ENCODE peak calls at places on chromosome 10, in five cellular contexts. V is A549, R is iPS DF 6.9, T is Karpas-422, J is lung. W is an unnamed sample.
A peak's percentile ranks its signal among the peaks of the same experiment; 100 is the strongest.

GRCh38 chr10:90571876-90572275 is 286.0 kb downstream of the HTR7 start:
- DNase-seq in J (no peak), R (no peak), T (no peak), V (no peak), W (no peak)

GRCh38 chr10:1217237-1217587 is 161.0 kb downstream of the WDR37 start:
- DNase-seq in V (no peak), J (no peak), R (no peak), T (no peak), W (no peak)

GRCh38 chr10:9992656-9993055 is 1025.0 kb upstream of the CELF2 start:
- DNase-seq in T (no peak), J (no peak), V (no peak), R (no peak), W (no peak)

GRCh38 chr10:86213148-86213547 is 153.4 kb downstream of the GRID1 start:
- DNase-seq in R (no peak), J (no peak), T (no peak), V (no peak), W (no peak)

GRCh38 chr10:118625504-118625903 is 30.1 kb upstream of the PRLHR start:
- DNase-seq in R (no peak), V (no peak), T (no peak), J (no peak), W (no peak)

GRCh38 chr10:102280397-102281015 is 35.2 kb downstream of the GBF1 start:
- DNase-seq in V (no peak), R (no peak), T (no peak), J (no peak), W (no peak)

GRCh38 chr10:6123467-6124042 is 34.7 kb downstream of the RBM17 start:
- DNase-seq in J (no peak), R (no peak), T (no peak), V (no peak), W (no peak)

GRCh38 chr10:125263551-125263950 is 103.2 kb upstream of the CTBP2 start:
- DNase-seq in V (peak; percentile 46), R (no peak), T (no peak), J (no peak), W (no peak)

GRCh38 chr10:59991661-59992060 is 85.3 kb upstream of the CCDC6 start:
- DNase-seq in T (peak; percentile 81), J (peak; percentile 83), V (peak; percentile 13), R (no peak), W (no peak)

GRCh38 chr10:64760371-64760770 is 1239.2 kb downstream of the REEP3 start:
- DNase-seq in V (no peak), R (no peak), J (no peak), T (no peak), W (no peak)

GRCh38 chr10:5094265-5095205 is at the start of gene AKR1C3:
- DNase-seq in J (no peak), R (no peak), T (peak; percentile 58), V (peak; percentile 61), W (peak; percentile 77)

GRCh38 chr10:124614003-124614659 is 130.0 kb downstream of the FAM53B start:
- DNase-seq in J (no peak), T (no peak), V (no peak), R (no peak), W (no peak)

GRCh38 chr10:103481974-103482531 is 3.0 kb upstream of the CALHM3 start:
- DNase-seq in J (no peak), R (no peak), V (peak; percentile 88), T (peak; percentile 92), W (peak; percentile 81)

GRCh38 chr10:21078410-21079329 is 181.6 kb upstream of the NEBL start:
- DNase-seq in R (peak; percentile 60), V (peak; percentile 55), T (peak; percentile 79), J (peak; percentile 64), W (peak; percentile 55)

GRCh38 chr10:120580651-120581259 is 123.7 kb downstream of the PLPP4 start:
- DNase-seq in V (no peak), T (no peak), R (no peak), J (no peak), W (no peak)

GRCh38 chr10:35794703-35795102 is 152.6 kb upstream of the FZD8 start:
- DNase-seq in T (no peak), R (no peak), J (no peak), V (no peak), W (no peak)

GRCh38 chr10:102579206-102579790 is 65.0 kb upstream of the TRIM8 start:
- DNase-seq in T (no peak), R (no peak), V (no peak), J (no peak), W (no peak)

GRCh38 chr10:49202266-49202665 is 14.1 kb upstream of the TMEM273 start:
- DNase-seq in R (no peak), T (no peak), V (no peak), J (no peak), W (no peak)

GRCh38 chr10:4131407-4132215 is 346.6 kb upstream of the KLF6 start:
- DNase-seq in R (no peak), V (no peak), T (peak; percentile 93), J (no peak), W (peak; percentile 92)

GRCh38 chr10:87775766-87776165 is 42.3 kb downstream of the ATAD1 start:
- DNase-seq in J (no peak), V (no peak), T (no peak), R (no peak), W (no peak)

GRCh38 chr10:8050561-8051108 is 3.9 kb upstream of the GATA3 start:
- DNase-seq in V (peak; percentile 28), J (no peak), T (no peak), R (no peak), W (no peak)

GRCh38 chr10:132418520-132419416 is 21.8 kb downstream of the PWWP2B start:
- DNase-seq in J (peak; percentile 81), V (peak; percentile 68), T (peak; percentile 75), R (peak; percentile 50), W (no peak)

GRCh38 chr10:35890061-35890969 is 248.2 kb upstream of the FZD8 start:
- DNase-seq in T (no peak), R (no peak), V (no peak), J (no peak), W (no peak)

GRCh38 chr10:32163076-32163773 is 107.0 kb upstream of the KIF5B start:
- DNase-seq in J (no peak), T (no peak), R (no peak), V (no peak), W (no peak)

GRCh38 chr10:103612462-103613365 is 119.2 kb downstream of the NEURL1 start:
- DNase-seq in V (no peak), J (peak; percentile 44), T (no peak), R (no peak), W (no peak)

GRCh38 chr10:96833220-96834001 is 1.3 kb downstream of the LCOR start:
- DNase-seq in V (peak; percentile 36), R (no peak), J (no peak), T (peak; percentile 48), W (no peak)

GRCh38 chr10:71272122-71272771 is 46.8 kb upstream of the SLC29A3 start:
- DNase-seq in R (no peak), T (no peak), V (no peak), J (no peak), W (no peak)

GRCh38 chr10:114703377-114704125 is 45.5 kb upstream of the ABLIM1 start:
- DNase-seq in R (no peak), J (no peak), T (peak; percentile 69), V (peak; percentile 38), W (no peak)

GRCh38 chr10:124604214-124605000 is 139.8 kb downstream of the FAM53B start:
- DNase-seq in T (peak; percentile 72), J (no peak), R (no peak), V (no peak), W (no peak)

GRCh38 chr10:102133373-102134195 is 744 bp downstream of the PPRC1 start:
- DNase-seq in R (no peak), V (peak; percentile 90), T (peak; percentile 86), J (peak; percentile 77), W (peak; percentile 41)

GRCh38 chr10:122098924-122099323 is 110.0 kb downstream of the TACC2 start:
- DNase-seq in V (no peak), R (no peak), J (no peak), T (no peak), W (no peak)

GRCh38 chr10:73501651-73502050 is 5.8 kb upstream of the PPP3CB start:
- DNase-seq in V (no peak), T (peak; percentile 57), R (no peak), J (no peak), W (peak; percentile 26)

GRCh38 chr10:92123031-92123450 is 167.8 kb downstream of the CPEB3 start:
- DNase-seq in V (no peak), R (no peak), J (peak; percentile 40), T (no peak), W (no peak)

DNA sequence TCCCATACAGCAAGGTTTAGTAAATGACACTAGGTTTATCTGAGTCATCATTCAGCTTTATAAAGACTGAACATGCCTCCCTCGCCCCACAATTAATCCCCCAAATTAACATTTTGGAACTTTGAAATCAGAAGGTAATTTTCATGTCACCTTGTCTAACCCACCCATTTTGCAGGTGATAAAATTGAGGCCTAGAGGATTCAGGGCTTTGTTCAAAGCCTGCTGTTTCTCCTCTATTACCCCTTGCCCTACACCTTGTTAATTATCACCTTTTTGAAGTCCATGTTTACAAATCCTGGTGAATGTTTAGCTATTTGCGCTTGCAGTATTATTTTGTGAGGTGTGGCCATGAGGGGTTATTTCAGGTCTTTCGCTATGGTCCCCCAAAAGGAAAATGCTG is 120.5 kb downstream of the RTKN2 start:
- DNase-seq in J (no peak), R (no peak), T (no peak), V (no peak), W (no peak)
- H3K9me3 ChIP-seq in J (no peaks in the 10 kb centered on the region), R (no peaks in the 10 kb centered on the region), T (no peaks in the 10 kb centered on the region), V (peaks cover 6% of the 10 kb centered on the region), W (no peaks in the 10 kb centered on the region)

DNA sequence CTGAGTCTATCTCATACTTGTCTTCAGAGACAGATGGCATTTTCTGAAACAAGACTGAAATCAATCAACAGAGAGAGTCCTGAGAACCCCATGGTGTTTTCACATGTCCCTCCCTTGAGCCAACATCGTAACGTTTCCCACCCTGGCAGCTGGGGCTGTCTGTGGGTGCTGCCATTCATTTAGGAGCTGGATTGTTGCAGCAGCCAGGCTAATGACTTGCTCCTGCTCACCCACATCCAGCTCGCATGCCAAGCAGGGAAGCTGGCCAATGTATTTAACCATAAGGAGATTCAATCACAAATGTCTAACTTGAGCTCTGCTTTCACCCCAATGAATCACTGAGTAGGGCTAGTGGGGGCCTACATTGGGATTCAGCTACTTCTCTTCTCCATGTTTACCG is 146.1 kb downstream of the ADRA2A start:
- DNase-seq in R (no peak), T (peak; percentile 5), J (no peak), V (no peak), W (no peak)
- H3K9me3 ChIP-seq in R (no peaks in the 10 kb centered on the region), T (no peaks in the 10 kb centered on the region), J (no peaks in the 10 kb centered on the region), V (no peaks in the 10 kb centered on the region), W (no peaks in the 10 kb centered on the region)

GRCh38 chr10:83165164-83165563 is 974.1 kb upstream of the GHITM start:
- DNase-seq in T (no peak), R (no peak), V (no peak), J (no peak), W (no peak)
- H3K9me3 ChIP-seq in T (no peaks in the 10 kb centered on the region), R (no peaks in the 10 kb centered on the region), V (no peaks in the 10 kb centered on the region), J (no peaks in the 10 kb centered on the region), W (no peaks in the 10 kb centered on the region)

DNA sequence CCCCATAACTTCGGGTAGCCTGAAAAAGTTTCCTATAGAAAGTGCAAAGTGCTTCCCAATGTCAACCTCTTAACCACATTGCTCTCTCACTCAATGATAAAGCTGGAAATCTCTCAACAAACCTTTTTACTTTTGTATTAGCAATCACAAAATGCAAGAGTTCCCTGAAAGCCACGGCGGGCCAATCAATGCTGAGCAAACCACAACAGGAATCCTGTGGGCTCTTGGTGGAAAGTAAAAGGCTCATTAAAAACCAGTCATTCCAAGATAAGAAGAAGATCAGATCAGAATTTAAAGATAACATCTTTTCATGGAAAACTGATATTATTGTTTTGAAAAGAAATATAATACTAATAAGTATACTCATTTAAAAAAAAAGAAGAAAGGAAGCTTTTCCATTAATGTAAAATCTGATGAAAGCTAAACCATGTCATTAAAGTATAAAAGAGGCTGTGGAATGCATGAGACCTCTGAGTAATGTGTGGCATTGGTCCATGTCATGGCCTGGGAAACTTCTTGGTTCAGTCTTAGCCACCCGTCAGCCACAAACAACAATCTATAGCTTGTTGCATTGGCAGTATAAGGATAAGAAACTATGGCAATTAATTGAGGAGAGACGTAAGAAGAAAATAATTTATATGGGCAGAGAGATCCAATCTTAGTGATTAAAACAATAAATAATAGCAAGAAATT is 1066.1 kb upstream of the SORCS1 start:
- DNase-seq in V (no peak), T (no peak), R (no peak), J (no peak), W (no peak)
- H3K9me3 ChIP-seq in V (no peaks in the 10 kb centered on the region), T (peaks cover 19% of the 10 kb centered on the region), R (no peaks in the 10 kb centered on the region), J (no peaks in the 10 kb centered on the region), W (no peaks in the 10 kb centered on the region)